ENCODE peak calls at places on chromosomes 5 and 9, in four cellular contexts. I is transverse colon, C is stomach, T is sigmoid colon. H is an unnamed sample.

GRCh38 chr5:142847898-142848790 is 78.0 kb downstream of the ARHGAP26 start:
- DNase-seq in I (no peak), C (no peak), T (no peak), H (no peak)

GRCh38 chr9:121972501-121972981 is 120.6 kb downstream of the TTLL11 start:
- DNase-seq in I (peak; percentile 81), C (peak; percentile 82), T (no peak), H (no peak)

GRCh38 chr5:133365738-133366137 is 246.6 kb downstream of the FSTL4 start:
- DNase-seq in I (no peak), C (no peak), T (no peak), H (no peak)

GRCh38 chr5:163306421-163306820 is 131.0 kb upstream of the CCNG1 start:
- DNase-seq in I (no peak), C (no peak), T (no peak), H (no peak)

GRCh38 chr5:103259705-103260355 is 1.3 kb downstream of the MACIR start:
- DNase-seq in I (peak; percentile 54), C (no peak), T (peak; percentile 65), H (no peak)

GRCh38 chr5:109041319-109041718 is 293.6 kb downstream of the FER start:
- DNase-seq in I (no peak), C (no peak), T (no peak), H (no peak)

GRCh38 chr9:3732077-3733038 is 206.6 kb upstream of the RFX3 start:
- DNase-seq in I (peak; percentile 41), C (no peak), T (no peak), H (peak; percentile 38)

GRCh38 chr9:82532504-82532903 is 530.4 kb downstream of the RASEF start:
- DNase-seq in I (no peak), C (no peak), T (no peak), H (no peak)

GRCh38 chr9:128296340-128297220 is 20.5 kb downstream of the SWI5 start:
- DNase-seq in I (peak; percentile 62), C (peak; percentile 33), T (no peak), H (no peak)

GRCh38 chr5:88236866-88237642 is 31.6 kb downstream of the TMEM161B start:
- DNase-seq in I (no peak), C (no peak), T (no peak), H (no peak)

GRCh38 chr9:116317503-116317902 is 163.9 kb downstream of the PAPPA start:
- DNase-seq in I (no peak), C (no peak), T (no peak), H (no peak)

GRCh38 chr9:137255448-137256114 is 454 bp downstream of the NELFB start:
- DNase-seq in I (peak; percentile 60), C (no peak), T (no peak), H (no peak)

GRCh38 chr5:78377056-78377717 is 16.8 kb downstream of the SCAMP1 start:
- DNase-seq in I (no peak), C (no peak), T (no peak), H (no peak)

GRCh38 chr5:97062046-97062445 is 80.4 kb downstream of the LIX1 start:
- DNase-seq in I (no peak), C (no peak), T (no peak), H (no peak)

GRCh38 chr5:75053286-75054109 is 1.1 kb upstream of the GCNT4 start:
- DNase-seq in I (peak; percentile 63), C (peak; percentile 76), T (peak; percentile 71), H (peak; percentile 45)

GRCh38 chr5:145811834-145812625 is 23.1 kb downstream of the PRELID2 start:
- DNase-seq in I (no peak), C (no peak), T (no peak), H (no peak)

GRCh38 chr9:32783168-32783891 is at the start of gene TMEM215:
- DNase-seq in I (no peak), C (no peak), T (no peak), H (no peak)

DNA sequence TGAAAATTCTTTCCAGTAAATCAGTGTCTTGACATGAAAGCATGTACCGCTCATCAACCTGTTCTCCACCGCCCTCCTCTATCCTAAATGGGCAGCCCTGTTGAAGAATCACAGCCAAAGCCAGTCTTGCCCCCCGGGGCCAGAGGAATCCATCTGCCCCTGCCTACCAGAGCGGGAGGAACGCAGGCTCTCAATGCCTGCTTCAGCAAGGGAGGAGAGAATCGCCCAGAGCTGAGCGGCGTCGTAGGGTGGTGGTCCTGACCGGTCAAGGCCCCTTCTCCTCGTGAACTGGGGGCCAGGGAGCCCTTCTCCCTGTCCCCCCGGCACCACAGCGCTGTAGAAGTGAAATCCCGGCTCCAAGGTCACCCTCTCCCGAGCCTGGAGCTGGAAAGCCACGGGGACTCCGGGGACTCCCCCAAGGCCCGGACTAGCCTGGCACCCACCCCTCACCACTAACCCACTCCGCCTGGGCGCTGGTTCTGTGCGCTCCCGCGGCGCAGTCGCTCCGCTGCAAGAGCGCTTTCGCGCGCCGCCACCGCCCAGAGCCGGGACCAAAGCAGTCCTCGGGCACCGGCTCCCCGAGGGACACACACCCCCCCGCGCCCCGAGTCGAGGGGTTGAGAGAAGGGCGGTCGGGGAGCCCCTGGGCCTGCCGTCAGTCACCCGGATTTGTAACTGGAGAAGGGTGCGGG is 718 bp upstream of the TMEM215 start:
- DNase-seq in I (no peak), C (no peak), T (no peak), H (no peak)
- H3K4me3 ChIP-seq in I (no peak overlapping the region), C (peak overlapping the region; percentile 4), T (no peak overlapping the region), H (no peak overlapping the region)

GRCh38 chr9:70258692-70259511 is at the start of gene SMC5:
- DNase-seq in I (peak; percentile 93), C (peak; percentile 91), T (peak; percentile 94), H (peak; percentile 90)
- TF ChIP-seq EP300 in I (no peak), C (no peak), T (no peak), H (no peak)

GRCh38 chr5:73274121-73274520 is 101.1 kb downstream of the TMEM174 start:
- DNase-seq in I (no peak), C (no peak), T (no peak), H (no peak)
- H3K4me3 ChIP-seq in I (no peak overlapping the region), C (no peak overlapping the region), T (peak overlapping the region; percentile 13), H (no peak overlapping the region)

GRCh38 chr9:36190388-36191289 is at the start of gene CLTA:
- DNase-seq in I (peak; percentile 97), C (peak; percentile 96), T (peak; percentile 99), H (peak; percentile 92)
- TF ChIP-seq EP300 in I (no peak), C (no peak), T (no peak), H (peak; percentile 32)

GRCh38 chr9:33320568-33321261 is 30.4 kb downstream of the NFX1 start:
- DNase-seq in I (no peak), C (no peak), T (no peak), H (no peak)

GRCh38 chr9:33320230-33320567 is 29.9 kb downstream of the NFX1 start:
- DNase-seq in I (no peak), C (no peak), T (no peak), H (no peak)

GRCh38 chr9:33318781-33319180 is 28.5 kb downstream of the NFX1 start:
- DNase-seq in I (no peak), C (no peak), T (no peak), H (no peak)

GRCh38 chr9:33315371-33315770 is 25.1 kb downstream of the NFX1 start:
- DNase-seq in I (no peak), C (no peak), T (no peak), H (no peak)

DNA sequence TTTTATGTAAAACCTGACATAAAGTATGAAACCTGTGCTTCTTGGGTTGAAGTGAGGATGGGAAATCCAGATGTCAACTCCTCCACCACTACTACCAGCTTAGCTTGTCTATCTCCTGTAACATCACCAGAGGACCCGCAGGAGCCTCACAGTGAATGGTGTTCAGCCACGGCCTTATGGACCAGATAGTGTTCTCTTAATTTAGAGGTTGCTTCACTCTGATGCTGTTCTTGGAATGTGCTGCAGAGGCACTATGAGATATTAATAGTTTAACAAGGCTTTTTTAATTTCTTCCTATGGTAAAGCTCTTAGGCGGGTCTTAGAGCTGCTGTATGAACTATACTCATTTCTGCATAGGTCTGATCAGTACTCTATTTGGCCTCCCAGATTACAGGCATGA is 27.9 kb downstream of the NFX1 start:
- DNase-seq in I (no peak), C (no peak), T (no peak), H (no peak)
- H3K4me3 ChIP-seq in I (no peak overlapping the region), C (no peak overlapping the region), T (no peak overlapping the region), H (no peak overlapping the region)

GRCh38 chr5:172765766-172766286 is 5.2 kb downstream of the DUSP1 start:
- DNase-seq in I (peak; percentile 40), C (no peak), T (peak; percentile 87), H (no peak)

GRCh38 chr5:172762214-172763119 is 8.5 kb downstream of the DUSP1 start:
- DNase-seq in I (no peak), C (no peak), T (no peak), H (peak; percentile 44)

GRCh38 chr5:172766287-172767104 is 4.5 kb downstream of the DUSP1 start:
- DNase-seq in I (peak; percentile 65), C (peak; percentile 87), T (peak; percentile 96), H (peak; percentile 74)

GRCh38 chr5:172763120-172763464 is 7.9 kb downstream of the DUSP1 start:
- DNase-seq in I (no peak), C (no peak), T (no peak), H (no peak)

DNA sequence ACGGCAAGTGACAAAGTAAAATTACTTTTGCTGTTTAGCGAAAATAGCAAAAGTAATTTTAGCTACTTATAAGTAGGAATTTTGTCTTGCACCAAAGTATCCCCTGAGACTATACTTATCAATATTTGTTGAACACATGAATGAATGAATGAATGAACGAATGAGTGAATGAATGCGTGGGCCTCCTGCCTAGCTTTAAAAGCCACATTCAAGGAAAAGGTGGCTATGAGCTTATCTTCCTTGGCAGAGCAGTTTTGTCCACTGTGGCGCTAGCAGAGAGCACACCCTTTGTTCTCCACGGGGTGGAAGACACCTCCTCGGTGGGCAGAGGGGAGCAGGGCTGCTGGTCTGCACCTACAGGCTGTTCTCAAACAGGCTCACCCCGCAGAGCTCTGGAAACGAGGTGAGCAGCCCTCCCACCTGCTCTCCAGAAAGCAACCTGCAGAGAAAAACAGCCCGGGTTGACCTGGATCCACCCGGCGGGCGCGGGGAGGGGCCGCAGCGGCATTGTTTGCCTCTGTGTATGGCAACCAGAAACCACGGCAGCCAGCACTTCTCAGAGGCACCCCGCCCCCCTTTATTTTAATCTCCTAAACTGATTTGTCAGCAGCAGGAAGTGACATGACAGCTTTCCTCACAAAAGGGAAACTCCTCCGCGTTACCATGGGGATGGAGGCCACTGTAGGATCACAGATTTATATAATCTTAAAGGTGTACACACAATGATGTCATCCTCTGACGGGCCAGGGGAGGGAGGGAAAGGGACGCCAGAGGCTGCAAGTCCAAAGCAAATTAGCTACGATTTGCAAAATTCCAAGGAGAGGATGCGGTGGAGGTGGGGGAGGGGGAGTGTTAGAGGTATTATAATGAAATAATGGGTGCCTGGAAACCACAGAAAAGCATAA is 5.9 kb downstream of the DUSP1 start:
- DNase-seq in I (peak; percentile 95), C (peak; percentile 96), T (peak; percentile 98), H (peak; percentile 90)
- TF ChIP-seq EP300 in I (peak; percentile 86), C (peak; percentile 61), T (no peak), H (peak; percentile 92)

DNA sequence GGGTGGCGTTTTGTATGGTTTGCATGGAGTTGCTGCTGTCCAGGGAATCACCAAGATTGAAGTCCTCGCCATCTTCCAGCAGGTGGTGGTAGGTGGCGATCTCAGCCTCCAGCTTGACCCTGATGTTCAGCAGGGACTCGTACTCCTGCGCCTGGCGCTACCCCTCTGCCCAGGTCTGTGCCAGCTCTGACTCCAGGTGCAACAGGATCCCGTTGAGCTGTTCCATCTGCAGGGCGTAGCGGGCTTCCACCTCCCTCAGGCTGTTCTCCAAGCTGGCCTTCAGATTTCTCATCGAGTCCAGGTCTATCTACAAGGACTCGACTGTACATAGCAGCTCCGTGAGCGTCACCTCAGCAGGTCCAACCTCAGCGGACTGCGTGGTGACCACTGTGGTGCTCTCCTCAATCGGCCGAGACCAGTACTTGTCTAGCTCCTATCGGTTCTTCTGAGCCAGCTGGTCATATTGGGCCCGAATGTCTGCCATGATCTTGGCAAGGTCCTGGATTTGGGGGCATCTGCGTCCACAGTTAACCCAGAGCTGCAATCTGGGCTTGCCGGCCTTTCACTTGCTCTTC is 1584.8 kb upstream of the ACO1 start:
- DNase-seq in I (no peak), C (no peak), T (no peak), H (no peak)
- H3K4me3 ChIP-seq in I (no peak overlapping the region), C (no peak overlapping the region), T (no peak overlapping the region), H (no peak overlapping the region)